ENCODE peak calls at places on chromosomes 4 and X, in eight cellular contexts. S is kidney; A is activated CD8-positive, alpha-beta memory T cell treated with anti-CD3 and anti-CD28 coated beads for 48 hours; U is GM12892; T is left colon; D is WTC11; Z is hypothalamus; O is cardiac muscle cell. X is an unnamed sample.

GRCh38 chr4:133968174-133968573 is 233.4 kb downstream of the PABPC4L start:
- DNase-seq in S (no peak), A (no peak), U (no peak), T (no peak), D (no peak), Z (no peak), O (peak; percentile 52), X (no peak)

GRCh38 chr4:3305610-3306371 is 13.0 kb downstream of the RGS12 start:
- DNase-seq in S (peak; percentile 37), A (no peak), U (no peak), T (peak; percentile 40), D (peak; percentile 8), Z (no peak), O (peak; percentile 18), X (no peak)

GRCh38 chr4:3375688-3376087 is 66.1 kb upstream of the HGFAC start:
- DNase-seq in S (no peak), A (no peak), U (no peak), T (no peak), D (no peak), Z (no peak), O (peak; percentile 70), X (peak; percentile 73)

GRCh38 chrX:12709047-12709446 is 82.2 kb upstream of the PRPS2 start:
- DNase-seq in S (no peak), A (no peak), U (no peak), T (no peak), D (peak; percentile 72), Z (no peak), O (no peak), X (no peak)

GRCh38 chr4:142473218-142473959 is 372.7 kb downstream of the INPP4B start:
- DNase-seq in S (no peak), A (no peak), U (no peak), T (no peak), D (no peak), Z (no peak), O (no peak), X (peak; percentile 40)

GRCh38 chrX:40281341-40282005 is 183.7 kb upstream of the BCOR start:
- DNase-seq in S (no peak), A (no peak), U (no peak), T (no peak), D (no peak), Z (no peak), O (no peak), X (no peak)

GRCh38 chr4:57943672-57944071 is 833.5 kb upstream of the IGFBP7 start:
- DNase-seq in S (no peak), A (no peak), U (no peak), T (no peak), D (no peak), Z (no peak), O (peak; percentile 55), X (no peak)

GRCh38 chrX:154140742-154141141 is 3.3 kb upstream of the OPN1LW start:
- DNase-seq in S (no peak), A (no peak), U (no peak), T (no peak), D (no peak), Z (no peak), O (no peak), X (no peak)

GRCh38 chr4:56907489-56908205 is at the start of gene REST:
- DNase-seq in S (peak; percentile 93), A (peak; percentile 71), U (peak; percentile 63), T (peak; percentile 78), D (peak; percentile 91), Z (peak; percentile 15), O (peak; percentile 82), X (peak; percentile 41)

GRCh38 chr4:163764569-163764968 is 270.1 kb downstream of the TMA16 start:
- DNase-seq in S (no peak), A (no peak), U (no peak), T (no peak), D (no peak), Z (no peak), O (no peak), X (no peak)